ENCODE peak calls at places on chromosome 16, in nine cellular contexts. One of them, this sample, is unnamed.

GRCh38 chr16:12146966-12147365 is 170.4 kb downstream of the SNX29 start:
- DNase-seq in activated B cell treated with CpG ODN at 0.5 μM for 24 hours: no peak
- DNase-seq in PC-3: no peak
- DNase-seq in cardiac muscle cell: no peak
- DNase-seq in lower leg skin: no peak
- DNase-seq in fibroblast of lung: no peak
- DNase-seq in progenitor cell of endocrine pancreas: no peak
- DNase-seq in endothelial cell: no peak
- DNase-seq in A549: no peak
- DNase-seq in this sample: no peak

GRCh38 chr16:10824111-10824893 is 5.7 kb upstream of the TVP23A start:
- DNase-seq in PC-3: peak
- DNase-seq in endothelial cell: no peak
- DNase-seq in lower leg skin: no peak
- DNase-seq in activated B cell treated with CpG ODN at 0.5 μM for 24 hours: no peak
- DNase-seq in progenitor cell of endocrine pancreas: no peak
- DNase-seq in cardiac muscle cell: no peak
- DNase-seq in A549: no peak
- DNase-seq in fibroblast of lung: no peak
- DNase-seq in this sample: no peak

GRCh38 chr16:53852678-53853077 is 148.7 kb downstream of the FTO start:
- DNase-seq in PC-3: no peak
- DNase-seq in endothelial cell: no peak
- DNase-seq in cardiac muscle cell: no peak
- DNase-seq in fibroblast of lung: no peak
- DNase-seq in activated B cell treated with CpG ODN at 0.5 μM for 24 hours: no peak
- DNase-seq in progenitor cell of endocrine pancreas: no peak
- DNase-seq in lower leg skin: no peak
- DNase-seq in A549: no peak
- DNase-seq in this sample: no peak

GRCh38 chr16:56332464-56333079 is 92.8 kb downstream of the AMFR start:
- DNase-seq in progenitor cell of endocrine pancreas: peak
- DNase-seq in fibroblast of lung: peak
- DNase-seq in lower leg skin: peak
- DNase-seq in activated B cell treated with CpG ODN at 0.5 μM for 24 hours: no peak
- DNase-seq in endothelial cell: peak
- DNase-seq in PC-3: peak
- DNase-seq in cardiac muscle cell: peak
- DNase-seq in A549: peak
- DNase-seq in this sample: peak

GRCh38 chr16:3503513-3503912 is 2.7 kb downstream of the CLUAP1 start:
- DNase-seq in activated B cell treated with CpG ODN at 0.5 μM for 24 hours: no peak
- DNase-seq in lower leg skin: no peak
- DNase-seq in endothelial cell: no peak
- DNase-seq in A549: no peak
- DNase-seq in PC-3: no peak
- DNase-seq in fibroblast of lung: no peak
- DNase-seq in progenitor cell of endocrine pancreas: no peak
- DNase-seq in cardiac muscle cell: no peak
- DNase-seq in this sample: no peak

GRCh38 chr16:84883301-84883700 is 63.5 kb downstream of the CRISPLD2 start:
- DNase-seq in PC-3: no peak
- DNase-seq in activated B cell treated with CpG ODN at 0.5 μM for 24 hours: no peak
- DNase-seq in A549: no peak
- DNase-seq in endothelial cell: no peak
- DNase-seq in fibroblast of lung: peak
- DNase-seq in cardiac muscle cell: no peak
- DNase-seq in progenitor cell of endocrine pancreas: no peak
- DNase-seq in lower leg skin: no peak
- DNase-seq in this sample: no peak

GRCh38 chr16:85557083-85557975 is 55.8 kb upstream of the GSE1 start:
- DNase-seq in progenitor cell of endocrine pancreas: no peak
- DNase-seq in PC-3: peak
- DNase-seq in cardiac muscle cell: no peak
- DNase-seq in A549: peak
- DNase-seq in endothelial cell: no peak
- DNase-seq in fibroblast of lung: no peak
- DNase-seq in lower leg skin: no peak
- DNase-seq in activated B cell treated with CpG ODN at 0.5 μM for 24 hours: peak
- DNase-seq in this sample: peak

GRCh38 chr16:75097941-75098897 is 18.4 kb downstream of the LDHD start:
- DNase-seq in progenitor cell of endocrine pancreas: no peak
- DNase-seq in PC-3: no peak
- DNase-seq in fibroblast of lung: no peak
- DNase-seq in endothelial cell: no peak
- DNase-seq in cardiac muscle cell: no peak
- DNase-seq in activated B cell treated with CpG ODN at 0.5 μM for 24 hours: no peak
- DNase-seq in A549: no peak
- DNase-seq in lower leg skin: no peak
- DNase-seq in this sample: no peak

GRCh38 chr16:47734987-47735594 is 274.0 kb downstream of the PHKB start:
- DNase-seq in fibroblast of lung: no peak
- DNase-seq in endothelial cell: no peak
- DNase-seq in cardiac muscle cell: no peak
- DNase-seq in activated B cell treated with CpG ODN at 0.5 μM for 24 hours: no peak
- DNase-seq in A549: no peak
- DNase-seq in progenitor cell of endocrine pancreas: no peak
- DNase-seq in lower leg skin: no peak
- DNase-seq in PC-3: peak
- DNase-seq in this sample: no peak

GRCh38 chr16:35525979-35526590 is 2066.7 kb downstream of the TP53TG3F start:
- DNase-seq in cardiac muscle cell: no peak
- DNase-seq in lower leg skin: no peak
- DNase-seq in progenitor cell of endocrine pancreas: no peak
- DNase-seq in A549: no peak
- DNase-seq in PC-3: no peak
- DNase-seq in fibroblast of lung: no peak
- DNase-seq in activated B cell treated with CpG ODN at 0.5 μM for 24 hours: no peak
- DNase-seq in endothelial cell: no peak
- DNase-seq in this sample: no peak

DNA sequence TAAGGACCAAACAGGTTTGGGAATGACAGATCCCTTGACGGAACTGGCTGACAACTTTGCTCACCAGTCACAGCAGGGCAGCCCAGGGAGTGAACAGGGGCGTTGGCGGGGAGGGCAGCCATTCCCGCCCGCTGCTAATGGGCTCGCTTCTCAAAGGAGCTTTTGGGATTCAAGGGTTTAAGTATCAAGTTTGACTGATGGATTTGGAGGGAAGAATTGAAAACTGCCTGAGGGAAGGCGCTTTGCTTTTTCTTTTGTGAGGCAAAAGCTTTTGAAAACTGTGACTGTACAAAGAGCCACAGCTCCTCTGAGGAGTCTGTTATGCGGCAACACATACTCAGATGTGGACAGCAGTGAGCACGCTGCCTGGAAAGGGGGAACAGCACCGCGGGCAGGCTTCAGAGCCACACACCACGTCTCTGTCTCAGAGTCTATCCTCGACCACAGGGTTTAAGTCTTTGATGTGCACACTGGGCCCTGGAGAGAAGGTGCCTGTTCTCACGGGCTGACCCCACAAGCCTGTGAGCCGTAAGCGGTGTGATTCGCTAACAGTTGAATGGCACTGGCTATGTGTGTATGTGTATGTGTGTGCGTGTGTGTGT is 79.9 kb upstream of the HSBP1 start:
- DNase-seq in endothelial cell: no peak
- DNase-seq in progenitor cell of endocrine pancreas: no peak
- DNase-seq in lower leg skin: no peak
- DNase-seq in PC-3: no peak
- DNase-seq in cardiac muscle cell: no peak
- DNase-seq in activated B cell treated with CpG ODN at 0.5 μM for 24 hours: no peak
- DNase-seq in fibroblast of lung: no peak
- DNase-seq in A549: no peak
- DNase-seq in this sample: no peak
- TF ChIP-seq CTCF in endothelial cell: no peak
- TF ChIP-seq CTCF in progenitor cell of endocrine pancreas: no peak
- TF ChIP-seq CTCF in lower leg skin: no peak
- TF ChIP-seq CTCF in PC-3: no peak
- TF ChIP-seq CTCF in cardiac muscle cell: no peak
- TF ChIP-seq CTCF in activated B cell treated with CpG ODN at 0.5 μM for 24 hours: no peak
- TF ChIP-seq CTCF in fibroblast of lung: no peak
- TF ChIP-seq CTCF in A549: no peak
- TF ChIP-seq CTCF in this sample: no peak

DNA sequence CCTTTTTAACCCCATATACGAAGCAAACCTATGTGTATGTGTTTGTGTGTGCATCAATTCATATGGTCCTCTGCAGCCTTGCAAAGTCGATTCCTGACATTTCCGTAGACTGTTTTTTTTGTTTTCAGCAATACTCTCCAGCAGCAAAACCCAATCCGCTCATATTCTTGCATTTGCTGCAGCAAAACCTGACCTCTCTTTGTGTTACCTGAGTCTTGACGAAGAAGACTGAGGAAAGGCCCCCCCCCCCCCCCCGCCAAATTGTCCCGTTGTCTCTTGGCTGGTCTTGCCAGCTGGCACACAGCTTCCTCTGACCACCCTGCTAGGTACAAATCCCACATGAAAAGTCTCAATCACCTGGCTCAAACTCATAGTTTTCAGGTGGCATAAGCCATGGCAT is 494.7 kb downstream of the WWOX start:
- DNase-seq in fibroblast of lung: no peak
- DNase-seq in activated B cell treated with CpG ODN at 0.5 μM for 24 hours: no peak
- DNase-seq in endothelial cell: no peak
- DNase-seq in PC-3: no peak
- DNase-seq in cardiac muscle cell: no peak
- DNase-seq in A549: no peak
- DNase-seq in lower leg skin: no peak
- DNase-seq in progenitor cell of endocrine pancreas: no peak
- DNase-seq in this sample: no peak
- TF ChIP-seq CTCF in fibroblast of lung: no peak
- TF ChIP-seq CTCF in activated B cell treated with CpG ODN at 0.5 μM for 24 hours: no peak
- TF ChIP-seq CTCF in endothelial cell: no peak
- TF ChIP-seq CTCF in PC-3: no peak
- TF ChIP-seq CTCF in cardiac muscle cell: no peak
- TF ChIP-seq CTCF in A549: no peak
- TF ChIP-seq CTCF in lower leg skin: no peak
- TF ChIP-seq CTCF in progenitor cell of endocrine pancreas: no peak
- TF ChIP-seq CTCF in this sample: no peak

GRCh38 chr16:5010576-5011329 is 23.0 kb downstream of the NAGPA start:
- DNase-seq in activated B cell treated with CpG ODN at 0.5 μM for 24 hours: no peak
- DNase-seq in cardiac muscle cell: no peak
- DNase-seq in endothelial cell: no peak
- DNase-seq in progenitor cell of endocrine pancreas: no peak
- DNase-seq in fibroblast of lung: no peak
- DNase-seq in PC-3: no peak
- DNase-seq in A549: no peak
- DNase-seq in lower leg skin: no peak
- DNase-seq in this sample: no peak
- TF ChIP-seq CTCF in activated B cell treated with CpG ODN at 0.5 μM for 24 hours: no peak
- TF ChIP-seq CTCF in cardiac muscle cell: no peak
- TF ChIP-seq CTCF in endothelial cell: no peak
- TF ChIP-seq CTCF in progenitor cell of endocrine pancreas: peak
- TF ChIP-seq CTCF in fibroblast of lung: no peak
- TF ChIP-seq CTCF in PC-3: no peak
- TF ChIP-seq CTCF in A549: no peak
- TF ChIP-seq CTCF in lower leg skin: no peak
- TF ChIP-seq CTCF in this sample: no peak

DNA sequence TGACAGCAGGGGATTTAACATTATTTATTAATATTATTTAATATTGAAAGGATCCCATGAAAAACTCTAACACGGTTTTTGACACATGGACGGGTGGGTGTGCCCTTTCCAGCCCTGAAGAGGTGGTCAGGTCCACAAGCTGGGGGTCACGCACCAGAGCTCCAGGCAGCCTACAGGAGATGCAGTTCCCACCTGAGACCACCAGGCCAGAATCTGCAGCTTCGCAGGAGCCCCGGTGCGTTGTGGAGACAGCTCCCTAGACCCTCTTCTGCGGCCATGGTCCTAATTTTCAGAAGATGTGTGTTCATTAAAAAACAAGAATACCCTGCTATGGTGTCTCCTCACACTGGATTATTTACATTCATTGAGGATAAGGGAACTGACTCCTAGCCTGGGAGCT is 331.1 kb downstream of the C16orf95 start:
- DNase-seq in lower leg skin: no peak
- DNase-seq in endothelial cell: no peak
- DNase-seq in PC-3: no peak
- DNase-seq in progenitor cell of endocrine pancreas: no peak
- DNase-seq in A549: no peak
- DNase-seq in activated B cell treated with CpG ODN at 0.5 μM for 24 hours: no peak
- DNase-seq in fibroblast of lung: no peak
- DNase-seq in cardiac muscle cell: no peak
- DNase-seq in this sample: no peak
- TF ChIP-seq CTCF in lower leg skin: no peak
- TF ChIP-seq CTCF in endothelial cell: peak
- TF ChIP-seq CTCF in PC-3: no peak
- TF ChIP-seq CTCF in progenitor cell of endocrine pancreas: peak
- TF ChIP-seq CTCF in A549: no peak
- TF ChIP-seq CTCF in activated B cell treated with CpG ODN at 0.5 μM for 24 hours: no peak
- TF ChIP-seq CTCF in fibroblast of lung: no peak
- TF ChIP-seq CTCF in cardiac muscle cell: no peak
- TF ChIP-seq CTCF in this sample: no peak

GRCh38 chr16:81598083-81598482 is 153.5 kb downstream of the CMIP start:
- DNase-seq in PC-3: no peak
- DNase-seq in endothelial cell: no peak
- DNase-seq in activated B cell treated with CpG ODN at 0.5 μM for 24 hours: no peak
- DNase-seq in progenitor cell of endocrine pancreas: no peak
- DNase-seq in lower leg skin: no peak
- DNase-seq in cardiac muscle cell: no peak
- DNase-seq in fibroblast of lung: no peak
- DNase-seq in A549: no peak
- DNase-seq in this sample: no peak
- TF ChIP-seq CTCF in PC-3: peak
- TF ChIP-seq CTCF in endothelial cell: no peak
- TF ChIP-seq CTCF in activated B cell treated with CpG ODN at 0.5 μM for 24 hours: no peak
- TF ChIP-seq CTCF in progenitor cell of endocrine pancreas: no peak
- TF ChIP-seq CTCF in lower leg skin: no peak
- TF ChIP-seq CTCF in cardiac muscle cell: no peak
- TF ChIP-seq CTCF in fibroblast of lung: no peak
- TF ChIP-seq CTCF in A549: peak
- TF ChIP-seq CTCF in this sample: no peak

GRCh38 chr16:89071686-89072182 is 21.9 kb upstream of the ACSF3 start:
- DNase-seq in progenitor cell of endocrine pancreas: no peak
- DNase-seq in lower leg skin: no peak
- DNase-seq in A549: no peak
- DNase-seq in endothelial cell: no peak
- DNase-seq in PC-3: no peak
- DNase-seq in cardiac muscle cell: no peak
- DNase-seq in activated B cell treated with CpG ODN at 0.5 μM for 24 hours: no peak
- DNase-seq in fibroblast of lung: no peak
- DNase-seq in this sample: no peak
- TF ChIP-seq CTCF in progenitor cell of endocrine pancreas: no peak
- TF ChIP-seq CTCF in lower leg skin: no peak
- TF ChIP-seq CTCF in A549: no peak
- TF ChIP-seq CTCF in endothelial cell: no peak
- TF ChIP-seq CTCF in PC-3: no peak
- TF ChIP-seq CTCF in cardiac muscle cell: no peak
- TF ChIP-seq CTCF in activated B cell treated with CpG ODN at 0.5 μM for 24 hours: no peak
- TF ChIP-seq CTCF in fibroblast of lung: no peak
- TF ChIP-seq CTCF in this sample: no peak

This sample was measured in MCF 10A.